ENCODE peak calls at places on chromosomes 12 and 14, in nine cellular contexts. C is CD8-positive, alpha-beta T cell; T is choroid plexus epithelial cell; Y is CD4-positive, alpha-beta T cell; H is body of pancreas; R is GM13977; O is type B pancreatic cell; U is B cell; Q is thoracic aorta. M is an unnamed sample.

GRCh38 chr12:58950739-58951100 is 30.4 kb upstream of the LRIG3 start:
- DNase-seq in T (no peak), R (no peak), U (no peak), C (no peak), O (no peak), Q (no peak), Y (no peak), H (no peak), M (no peak)

GRCh38 chr14:82182646-82183045 is 649.0 kb upstream of the SEL1L start:
- DNase-seq in Y (no peak), U (no peak), T (no peak), Q (no peak), R (no peak), O (no peak), C (no peak), H (no peak), M (no peak)

GRCh38 chr14:29462271-29462670 is 465.4 kb downstream of the PRKD1 start:
- DNase-seq in T (no peak), Y (no peak), C (no peak), Q (no peak), H (no peak), R (no peak), U (no peak), O (no peak), M (no peak)

GRCh38 chr14:58955294-58955821 is 233.1 kb upstream of the DAAM1 start:
- DNase-seq in Q (no peak), R (no peak), O (no peak), U (no peak), Y (no peak), C (no peak), H (no peak), T (peak; percentile 55), M (no peak)

GRCh38 chr12:108635201-108635996 is 1.7 kb upstream of the SELPLG start:
- DNase-seq in T (peak; percentile 39), R (peak; percentile 80), Q (no peak), C (peak; percentile 77), Y (peak; percentile 27), O (no peak), U (peak; percentile 91), H (peak; percentile 44), M (peak; percentile 50)

GRCh38 chr14:105881021-105881930 is 354.9 kb downstream of the TMEM121 start:
- DNase-seq in R (no peak), U (no peak), Q (no peak), T (no peak), H (no peak), Y (no peak), O (peak; percentile 62), C (peak; percentile 11), M (peak; percentile 13)

GRCh38 chr12:65192963-65193516 is 23.7 kb downstream of the LEMD3 start:
- DNase-seq in Q (no peak), T (no peak), H (no peak), R (no peak), O (no peak), Y (no peak), C (no peak), U (no peak), M (no peak)

GRCh38 chr14:71591929-71592328 is 340.3 kb upstream of the RGS6 start:
- DNase-seq in Y (no peak), Q (no peak), C (no peak), U (no peak), R (no peak), T (peak; percentile 72), O (no peak), H (no peak), M (no peak)

GRCh38 chr12:55909513-55909884 is 18.2 kb downstream of the PYM1 start:
- DNase-seq in R (no peak), H (no peak), T (no peak), O (no peak), U (no peak), C (no peak), Y (no peak), Q (no peak), M (no peak)

GRCh38 chr12:57716305-57716704 is 22.2 kb downstream of the AGAP2 start:
- DNase-seq in R (no peak), U (no peak), O (peak; percentile 24), T (no peak), Y (no peak), C (no peak), Q (no peak), H (no peak), M (no peak)

GRCh38 chr12:124680863-124681778 is 113.7 kb upstream of the NCOR2 start:
- DNase-seq in O (no peak), C (no peak), U (peak; percentile 58), Y (no peak), Q (peak; percentile 66), T (peak; percentile 66), H (peak; percentile 79), R (peak; percentile 84), M (no peak)
- TF ChIP-seq CTCF in O (peak; percentile 50), C (no peak), U (peak; percentile 11), Y (no peak), Q (peak; percentile 16), T (peak; percentile 35), H (no peak), R (peak; percentile 35), M (no peak)

GRCh38 chr12:5511644-5512584 is 80.0 kb downstream of the NTF3 start:
- DNase-seq in Y (no peak), Q (no peak), T (peak; percentile 6), U (no peak), C (no peak), O (peak; percentile 68), R (peak; percentile 30), H (no peak), M (no peak)
- TF ChIP-seq CTCF in Y (no peak), Q (peak; percentile 68), T (peak; percentile 48), U (peak; percentile 45), C (no peak), O (peak; percentile 64), R (peak; percentile 57), H (no peak), M (no peak)

GRCh38 chr14:49586673-49587460 is 687 bp upstream of the RPS29 start:
- DNase-seq in Y (no peak), U (peak; percentile 41), O (no peak), T (peak; percentile 84), C (peak; percentile 38), R (peak; percentile 50), Q (no peak), H (no peak), M (peak; percentile 39)
- TF ChIP-seq CTCF in Y (peak; percentile 97), U (peak; percentile 97), O (peak; percentile 97), T (peak; percentile 61), C (peak; percentile 99), R (peak; percentile 83), Q (peak; percentile 76), H (peak; percentile 96), M (peak; percentile 100)

GRCh38 chr12:68901551-68901950 is 31.4 kb downstream of the CPM start:
- DNase-seq in O (no peak), R (no peak), U (no peak), Q (no peak), H (no peak), Y (no peak), T (no peak), C (no peak), M (no peak)

GRCh38 chr12:68900241-68900640 is 32.7 kb downstream of the CPM start:
- DNase-seq in T (no peak), R (no peak), U (no peak), Q (no peak), O (no peak), H (no peak), Y (no peak), C (no peak), M (no peak)

GRCh38 chr12:68901145-68901544 is 31.8 kb downstream of the CPM start:
- DNase-seq in R (no peak), Q (no peak), Y (no peak), O (no peak), U (no peak), C (no peak), H (no peak), T (no peak), M (no peak)

GRCh38 chr12:68896881-68897540 is 36.0 kb downstream of the CPM start:
- DNase-seq in U (no peak), O (no peak), T (peak; percentile 55), Y (no peak), R (no peak), H (no peak), Q (no peak), C (no peak), M (no peak)

GRCh38 chr12:68899251-68899771 is 33.7 kb downstream of the CPM start:
- DNase-seq in T (peak; percentile 93), O (no peak), C (no peak), U (no peak), Y (no peak), R (no peak), Q (no peak), H (peak; percentile 91), M (no peak)
- TF ChIP-seq CTCF in T (peak; percentile 84), O (no peak), C (no peak), U (no peak), Y (no peak), R (no peak), Q (no peak), H (peak; percentile 81), M (no peak)

DNA sequence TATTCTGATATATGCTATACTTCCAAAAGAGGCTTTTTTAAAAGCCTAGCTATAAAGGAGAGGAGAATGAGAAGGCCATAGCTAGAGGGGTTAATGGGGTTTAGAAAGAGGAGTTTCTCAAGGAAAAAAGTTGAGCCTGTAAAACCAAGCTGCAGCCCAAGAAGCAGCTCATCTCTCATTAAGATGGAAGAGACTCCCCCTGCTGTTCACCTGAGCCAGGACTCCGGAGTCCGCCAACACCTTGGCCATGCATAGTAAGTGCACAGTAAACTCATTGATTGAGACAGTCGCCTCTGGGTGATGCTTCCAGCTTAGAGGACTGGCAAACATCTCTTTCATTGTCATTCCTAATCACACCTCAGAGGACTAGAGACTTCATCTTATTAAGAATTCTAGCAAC is 46.2 kb downstream of the ANO2 start:
- DNase-seq in R (no peak), Q (no peak), U (no peak), Y (no peak), O (no peak), C (no peak), T (no peak), H (no peak), M (no peak)
- TF ChIP-seq CTCF in R (no peak), Q (no peak), U (no peak), Y (no peak), O (no peak), C (no peak), T (no peak), H (no peak), M (no peak)

DNA sequence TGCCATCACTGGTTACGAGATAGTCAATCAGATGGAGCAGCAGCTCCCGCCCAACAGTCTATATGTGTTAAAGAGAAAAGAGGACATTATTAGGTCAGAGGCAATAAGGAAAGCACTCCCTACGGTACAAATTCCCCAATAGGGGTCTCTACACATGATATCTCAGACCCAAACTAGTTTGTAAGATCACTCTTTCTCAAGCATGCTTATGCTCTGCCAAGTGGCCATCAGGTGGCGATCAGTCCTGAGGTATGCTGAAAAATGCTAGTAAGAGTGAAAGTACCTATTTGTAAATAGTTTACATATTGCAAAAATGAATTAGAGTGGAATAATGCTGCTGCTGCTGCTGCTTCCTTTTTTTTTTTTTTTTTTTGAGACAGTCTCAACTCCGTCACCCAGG is 61.1 kb downstream of the CPM start:
- DNase-seq in Y (no peak), T (peak; percentile 77), H (no peak), C (no peak), O (no peak), R (no peak), U (peak; percentile 55), Q (no peak), M (no peak)
- TF ChIP-seq CTCF in Y (no peak), T (peak; percentile 75), H (no peak), C (no peak), O (peak; percentile 29), R (peak; percentile 53), U (peak; percentile 28), Q (no peak), M (no peak)

GRCh38 chr12:51520576-51521325 is 70.3 kb upstream of the SCN8A start:
- DNase-seq in U (no peak), Y (no peak), Q (no peak), R (no peak), T (no peak), H (no peak), C (no peak), O (no peak), M (no peak)
- TF ChIP-seq CTCF in U (no peak), Y (no peak), Q (no peak), R (no peak), T (no peak), H (no peak), C (no peak), O (no peak), M (no peak)

M was measured in natural killer cell.